ENCODE peak calls at places on chromosomes 3 and 15, in seven cellular contexts. O is cardiac fibroblast, Y is type B pancreatic cell, S is glutamatergic neuron, G is heart right ventricle, D is prostate gland, Z is H1. X is an unnamed sample.

GRCh38 chr3:66615643-66616301 is 115.0 kb upstream of the LRIG1 start:
- DNase-seq in O (no peak), Y (no peak), S (no peak), G (no peak), D (peak), Z (no peak), X (no peak)

GRCh38 chr15:32099097-32099496 is 68.8 kb downstream of the CHRNA7 start:
- DNase-seq in O (no peak), Y (no peak), S (no peak), G (no peak), D (no peak), Z (no peak), X (no peak)

GRCh38 chr15:22887157-22887951 is 48.9 kb downstream of the NIPA2 start:
- DNase-seq in O (peak), Y (no peak), S (peak), G (no peak), D (no peak), Z (no peak), X (peak)

GRCh38 chr3:152559246-152559645 is 275.7 kb upstream of the P2RY1 start:
- DNase-seq in O (no peak), Y (no peak), S (no peak), G (no peak), D (no peak), Z (no peak), X (no peak)

GRCh38 chr3:108103971-108104797 is 13.4 kb upstream of the CD47 start:
- DNase-seq in O (peak), Y (no peak), S (no peak), G (no peak), D (no peak), Z (no peak), X (peak)

GRCh38 chr3:155356594-155357370 is 63.3 kb upstream of the STRIT1 start:
- DNase-seq in O (no peak), Y (no peak), S (no peak), G (no peak), D (no peak), Z (no peak), X (peak)

GRCh38 chr15:25481208-25481862 is 42.5 kb upstream of the UBE3A start:
- DNase-seq in O (no peak), Y (no peak), S (peak), G (no peak), D (peak), Z (peak), X (no peak)

GRCh38 chr3:61727435-61727834 is 166.1 kb downstream of the PTPRG start:
- DNase-seq in O (no peak), Y (no peak), S (no peak), G (no peak), D (no peak), Z (no peak), X (no peak)

GRCh38 chr3:69568458-69568857 is 170.8 kb upstream of the MITF start:
- DNase-seq in O (peak), Y (no peak), S (no peak), G (no peak), D (no peak), Z (no peak), X (peak)

GRCh38 chr3:67661079-67661478 is 6.7 kb upstream of the SUCLG2 start:
- DNase-seq in O (peak), Y (no peak), S (no peak), G (no peak), D (no peak), Z (no peak), X (no peak)

GRCh38 chr3:48400824-48401433 is 28.9 kb downstream of the FBXW12 start:
- DNase-seq in O (peak), Y (peak), S (no peak), G (no peak), D (peak), Z (peak), X (peak)

GRCh38 chr3:113110263-113110662 is 101.1 kb upstream of the BOC start:
- DNase-seq in O (peak), Y (no peak), S (no peak), G (no peak), D (no peak), Z (no peak), X (no peak)

GRCh38 chr15:40787344-40787841 is 17.6 kb downstream of the C15orf62 start:
- DNase-seq in O (peak), Y (no peak), S (no peak), G (no peak), D (peak), Z (peak), X (peak)

GRCh38 chr3:148004331-148004730 is 595.2 kb downstream of the ZIC1 start:
- DNase-seq in O (no peak), Y (no peak), S (no peak), G (no peak), D (no peak), Z (no peak), X (no peak)

GRCh38 chr3:114660124-114660523 is 366.3 kb downstream of the TIGIT start:
- DNase-seq in O (peak), Y (no peak), S (no peak), G (peak), D (no peak), Z (no peak), X (peak)

GRCh38 chr3:168156479-168156878 is 60.8 kb upstream of the GOLIM4 start:
- DNase-seq in O (no peak), Y (no peak), S (no peak), G (no peak), D (no peak), Z (no peak), X (no peak)

GRCh38 chr3:101518421-101518871 is 5.4 kb upstream of the SENP7 start:
- DNase-seq in O (no peak), Y (no peak), S (no peak), G (no peak), D (no peak), Z (no peak), X (no peak)

GRCh38 chr3:139427283-139428060 is 38.0 kb upstream of the COPB2 start:
- DNase-seq in O (peak), Y (no peak), S (no peak), G (no peak), D (peak), Z (no peak), X (peak)

GRCh38 chr15:84821501-84822021 is 4.4 kb downstream of the ALPK3 start:
- DNase-seq in O (peak), Y (no peak), S (no peak), G (no peak), D (no peak), Z (no peak), X (no peak)

GRCh38 chr15:92881570-92881837 is 18.6 kb upstream of the CHD2 start:
- DNase-seq in O (no peak), Y (no peak), S (no peak), G (no peak), D (no peak), Z (no peak), X (no peak)

GRCh38 chr3:131125684-131126083 is 99.0 kb downstream of the NEK11 start:
- DNase-seq in O (no peak), Y (no peak), S (no peak), G (no peak), D (no peak), Z (no peak), X (no peak)

GRCh38 chr3:42662037-42662812 is 8.7 kb downstream of the ZBTB47 start:
- DNase-seq in O (no peak), Y (no peak), S (no peak), G (no peak), D (no peak), Z (no peak), X (no peak)

GRCh38 chr15:70750203-70750869 is 13.0 kb downstream of the UACA start:
- DNase-seq in O (no peak), Y (no peak), S (no peak), G (no peak), D (no peak), Z (no peak), X (no peak)
- TF ChIP-seq CTCF in O (no peak), Y (no peak), S (no peak), G (no peak), D (no peak), Z (no peak), X (no peak)

GRCh38 chr3:185049710-185050109 is 103.2 kb downstream of the C3orf70 start:
- DNase-seq in O (no peak), Y (no peak), S (no peak), G (no peak), D (no peak), Z (no peak), X (no peak)
- TF ChIP-seq CTCF in O (no peak), Y (peak), S (no peak), G (no peak), D (no peak), Z (no peak), X (no peak)

DNA sequence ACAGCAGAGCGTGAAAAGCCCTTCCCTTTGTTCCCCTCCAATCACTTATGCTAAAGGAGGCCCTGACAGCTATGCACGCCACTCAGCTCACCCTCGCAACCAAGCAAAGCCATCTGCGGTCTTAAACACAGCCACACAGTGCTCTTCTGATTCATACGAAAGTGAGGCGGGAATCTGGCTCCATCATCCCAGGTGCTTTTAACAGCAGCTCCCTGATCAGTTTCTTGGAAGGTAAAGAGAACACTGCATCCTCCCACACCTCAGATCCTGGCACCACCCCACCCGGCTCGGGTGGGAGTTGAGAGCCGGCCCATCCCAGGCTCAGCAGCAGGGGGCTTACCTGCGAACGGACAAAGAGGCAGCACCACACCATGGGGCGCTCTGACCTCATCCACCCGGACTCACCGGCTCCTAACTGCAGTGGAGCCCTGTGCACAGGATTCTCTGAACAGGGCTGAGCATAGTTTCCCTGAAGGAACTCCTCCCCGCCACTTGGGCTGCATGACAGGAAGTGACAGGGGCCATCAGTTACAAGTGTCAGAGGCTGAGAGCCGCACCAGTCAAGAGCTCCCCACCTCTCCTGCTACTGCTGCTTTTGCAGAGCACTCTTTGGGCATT is 114.3 kb upstream of the ARHGEF3 start:
- DNase-seq in O (no peak), Y (no peak), S (no peak), G (peak), D (no peak), Z (no peak), X (no peak)
- TF ChIP-seq CTCF in O (no peak), Y (no peak), S (no peak), G (no peak), D (no peak), Z (no peak), X (no peak)

DNA sequence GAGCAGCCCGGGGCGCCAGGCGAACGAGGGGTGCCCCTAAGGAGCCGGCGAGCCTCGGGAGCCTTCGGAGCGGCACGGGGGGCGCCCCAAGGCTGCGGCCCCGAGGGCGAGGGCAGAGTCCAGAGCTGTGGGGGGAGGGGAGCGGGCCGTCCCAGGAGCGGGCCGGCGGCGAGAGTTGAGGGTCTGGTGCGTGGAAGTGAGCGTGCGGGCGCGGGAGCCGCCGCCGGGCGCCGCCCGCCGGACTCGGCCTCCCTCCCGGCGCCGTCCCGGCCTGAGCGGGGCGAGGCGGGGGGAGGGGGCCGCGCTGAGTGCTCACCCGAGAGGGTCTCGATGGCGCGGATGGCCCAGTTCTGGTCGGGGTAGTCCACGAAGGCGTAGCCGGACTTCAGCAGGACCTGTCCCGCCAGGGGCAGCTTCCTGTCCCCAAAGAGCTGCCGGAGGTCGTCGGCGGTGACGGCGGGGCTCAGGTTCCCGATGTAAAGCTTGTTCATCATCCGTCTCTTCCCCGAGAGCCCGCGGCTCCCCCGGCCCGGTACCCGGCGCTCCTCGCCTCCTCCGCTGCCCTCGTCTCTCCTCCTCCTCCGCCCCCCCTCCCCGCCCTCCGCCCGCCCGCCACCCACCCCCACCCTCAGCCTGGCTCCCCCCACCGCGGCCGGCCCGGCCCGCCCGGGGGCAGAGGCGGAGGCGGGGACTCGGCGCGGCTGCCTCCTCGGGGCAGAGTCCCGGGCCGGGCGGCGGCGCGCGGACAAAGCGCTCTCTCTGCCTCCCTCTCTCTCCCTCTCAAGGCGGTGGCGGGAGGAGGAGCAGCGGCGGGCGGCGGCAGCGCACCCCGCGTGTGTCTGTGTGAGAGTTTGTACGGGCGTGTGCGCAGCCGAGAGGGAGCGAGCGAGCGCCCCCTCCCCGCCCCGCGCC is at the start of gene IGF2BP2:
- DNase-seq in O (peak), Y (peak), S (peak), G (peak), D (peak), Z (no peak), X (peak)
- TF ChIP-seq CTCF in O (peak), Y (peak), S (no peak), G (no peak), D (peak), Z (peak), X (no peak)

GRCh38 chr3:141093971-141094401 is 42.8 kb downstream of the SPSB4 start:
- DNase-seq in O (peak), Y (no peak), S (no peak), G (peak), D (peak), Z (no peak), X (no peak)
- TF ChIP-seq CTCF in O (no peak), Y (no peak), S (no peak), G (no peak), D (no peak), Z (no peak), X (no peak)

GRCh38 chr3:11167590-11167989 is 13.3 kb downstream of the HRH1 start:
- DNase-seq in O (no peak), Y (no peak), S (no peak), G (no peak), D (no peak), Z (no peak), X (no peak)

GRCh38 chr3:11172136-11172670 is 17.9 kb downstream of the HRH1 start:
- DNase-seq in O (peak), Y (no peak), S (no peak), G (no peak), D (no peak), Z (no peak), X (no peak)

GRCh38 chr3:11168406-11168805 is 14.1 kb downstream of the HRH1 start:
- DNase-seq in O (no peak), Y (no peak), S (no peak), G (no peak), D (no peak), Z (no peak), X (no peak)

GRCh38 chr3:11168881-11169805 is 14.8 kb downstream of the HRH1 start:
- DNase-seq in O (peak), Y (no peak), S (no peak), G (no peak), D (no peak), Z (no peak), X (no peak)

DNA sequence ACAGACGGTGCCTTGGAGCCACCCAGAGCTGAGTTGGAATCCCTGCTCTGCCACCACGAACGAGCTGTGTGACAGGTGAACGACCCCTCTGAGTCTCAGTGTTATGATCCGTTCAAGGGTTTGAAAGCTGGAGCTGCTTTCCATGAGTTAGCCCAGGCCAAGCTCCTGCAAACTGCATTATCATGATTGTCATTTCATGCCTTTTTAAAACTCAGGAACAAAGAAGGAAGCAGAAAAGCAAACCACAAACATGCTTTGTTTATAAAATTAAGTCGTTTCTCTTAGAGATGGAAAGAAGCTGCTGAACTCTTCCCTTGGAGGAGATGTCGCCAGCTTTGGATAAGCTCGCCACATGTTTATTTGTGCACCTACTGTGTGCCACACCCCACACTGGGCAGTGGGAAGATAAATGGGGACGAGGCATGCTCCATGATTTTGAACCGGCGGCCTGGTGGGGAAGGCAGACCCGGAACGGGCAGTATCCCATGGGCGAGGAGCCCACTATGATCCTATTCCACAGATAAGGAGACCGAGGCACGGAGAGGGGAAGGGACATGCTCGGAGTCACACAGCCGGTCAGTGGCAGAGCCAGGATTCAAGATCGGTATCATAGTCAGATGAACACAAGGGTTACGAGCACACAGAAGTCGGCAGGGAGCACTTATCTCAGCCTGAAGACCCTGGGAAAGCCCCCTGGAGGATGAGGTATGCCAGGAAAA is 15.9 kb downstream of the HRH1 start:
- DNase-seq in O (no peak), Y (no peak), S (no peak), G (no peak), D (no peak), Z (no peak), X (no peak)
- TF ChIP-seq CTCF in O (no peak), Y (no peak), S (no peak), G (no peak), D (no peak), Z (no peak), X (no peak)

DNA sequence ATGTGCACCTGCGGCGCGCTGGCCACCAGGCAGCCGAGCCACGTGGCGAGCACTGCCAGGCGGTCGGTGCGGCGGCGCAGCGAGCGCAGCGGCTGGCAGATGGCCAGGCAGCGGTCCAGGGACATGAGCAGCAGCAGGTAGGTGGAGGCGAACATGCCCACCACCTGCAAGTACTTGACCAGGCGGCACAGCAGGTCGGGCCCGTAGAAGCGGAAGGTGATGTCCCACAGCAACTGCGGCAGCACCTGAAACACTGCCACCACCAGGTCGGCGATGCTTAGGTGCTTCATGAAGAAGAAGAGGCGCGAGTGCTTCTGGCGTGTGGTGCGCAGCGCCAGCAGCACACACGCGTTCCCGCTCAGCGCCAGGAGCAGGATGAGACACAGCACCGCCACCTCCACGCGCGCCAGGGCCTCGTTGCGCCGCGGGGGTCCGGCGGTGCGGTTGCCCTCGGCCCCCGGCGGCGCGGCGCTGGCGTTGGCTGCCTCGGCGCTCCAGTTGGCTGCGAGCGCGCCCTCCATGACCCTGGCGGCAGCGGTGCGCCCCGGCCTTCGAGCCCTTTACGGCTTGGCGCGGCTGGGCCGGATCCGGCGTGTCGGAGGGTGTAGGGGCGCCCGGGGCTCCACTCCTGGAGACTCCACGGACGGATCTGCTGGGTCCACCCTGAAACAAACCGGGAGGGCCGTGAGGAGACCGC is 1.6 kb downstream of the OXTR start:
- DNase-seq in O (no peak), Y (no peak), S (peak), G (no peak), D (peak), Z (peak), X (peak)
- TF ChIP-seq CTCF in O (no peak), Y (no peak), S (no peak), G (no peak), D (peak), Z (peak), X (peak)

GRCh38 chr3:40588406-40588805 is 63.6 kb downstream of the ZNF621 start:
- DNase-seq in O (no peak), Y (no peak), S (no peak), G (no peak), D (no peak), Z (no peak), X (no peak)
- TF ChIP-seq CTCF in O (no peak), Y (no peak), S (no peak), G (no peak), D (peak), Z (peak), X (no peak)